ENCODE peak calls at places on chromosomes 16 and 17, in ten cellular contexts. X is A549, H is body of pancreas, Q is small intestine, E is stomach, B is AG10803, P is mesenchymal stem cell, C is OCI-LY7, N is HL-60, L is kidney epithelial cell. I is an unnamed sample.

GRCh38 chr16:77679901-77680300 is 42.4 kb upstream of the NUDT7 start:
- DNase-seq in L (no peak), Q (no peak), B (peak; percentile 10), C (peak; percentile 67), E (no peak), H (no peak), N (peak; percentile 89), X (peak; percentile 14), P (no peak), I (no peak)

GRCh38 chr16:31093132-31093703 is 1.4 kb downstream of the VKORC1 start:
- DNase-seq in B (peak; percentile 31), H (no peak), E (no peak), Q (peak; percentile 64), X (peak; percentile 31), N (peak; percentile 26), P (no peak), L (no peak), C (peak; percentile 59), I (no peak)

GRCh38 chr17:2602597-2603017 is 9.2 kb downstream of the PAFAH1B1 start:
- DNase-seq in B (no peak), C (no peak), N (no peak), E (no peak), L (no peak), H (no peak), X (peak; percentile 39), P (peak; percentile 49), Q (no peak), I (no peak)

GRCh38 chr16:11439790-11440656 is 94.8 kb downstream of the RMI2 start:
- DNase-seq in N (no peak), Q (peak; percentile 24), C (no peak), X (peak; percentile 18), B (no peak), P (no peak), E (no peak), H (no peak), L (no peak), I (no peak)

GRCh38 chr16:88289549-88290344 is 93.0 kb upstream of the ZNF469 start:
- DNase-seq in N (no peak), P (peak; percentile 26), H (no peak), X (no peak), L (no peak), C (no peak), Q (no peak), E (no peak), B (peak; percentile 74), I (no peak)

GRCh38 chr16:23836078-23836403 is 258 bp downstream of the PRKCB start:
- DNase-seq in H (no peak), C (no peak), E (no peak), P (no peak), Q (no peak), X (no peak), B (no peak), N (no peak), L (no peak), I (no peak)

GRCh38 chr16:50964491-50964890 is 186.6 kb downstream of the SALL1 start:
- DNase-seq in Q (no peak), P (no peak), L (no peak), B (no peak), X (no peak), N (no peak), C (no peak), H (no peak), E (no peak), I (no peak)

GRCh38 chr16:84427553-84427952 is 59.2 kb downstream of the ATP2C2 start:
- DNase-seq in N (no peak), E (no peak), P (peak; percentile 9), X (no peak), H (no peak), B (no peak), L (no peak), Q (no peak), C (no peak), I (no peak)

DNA sequence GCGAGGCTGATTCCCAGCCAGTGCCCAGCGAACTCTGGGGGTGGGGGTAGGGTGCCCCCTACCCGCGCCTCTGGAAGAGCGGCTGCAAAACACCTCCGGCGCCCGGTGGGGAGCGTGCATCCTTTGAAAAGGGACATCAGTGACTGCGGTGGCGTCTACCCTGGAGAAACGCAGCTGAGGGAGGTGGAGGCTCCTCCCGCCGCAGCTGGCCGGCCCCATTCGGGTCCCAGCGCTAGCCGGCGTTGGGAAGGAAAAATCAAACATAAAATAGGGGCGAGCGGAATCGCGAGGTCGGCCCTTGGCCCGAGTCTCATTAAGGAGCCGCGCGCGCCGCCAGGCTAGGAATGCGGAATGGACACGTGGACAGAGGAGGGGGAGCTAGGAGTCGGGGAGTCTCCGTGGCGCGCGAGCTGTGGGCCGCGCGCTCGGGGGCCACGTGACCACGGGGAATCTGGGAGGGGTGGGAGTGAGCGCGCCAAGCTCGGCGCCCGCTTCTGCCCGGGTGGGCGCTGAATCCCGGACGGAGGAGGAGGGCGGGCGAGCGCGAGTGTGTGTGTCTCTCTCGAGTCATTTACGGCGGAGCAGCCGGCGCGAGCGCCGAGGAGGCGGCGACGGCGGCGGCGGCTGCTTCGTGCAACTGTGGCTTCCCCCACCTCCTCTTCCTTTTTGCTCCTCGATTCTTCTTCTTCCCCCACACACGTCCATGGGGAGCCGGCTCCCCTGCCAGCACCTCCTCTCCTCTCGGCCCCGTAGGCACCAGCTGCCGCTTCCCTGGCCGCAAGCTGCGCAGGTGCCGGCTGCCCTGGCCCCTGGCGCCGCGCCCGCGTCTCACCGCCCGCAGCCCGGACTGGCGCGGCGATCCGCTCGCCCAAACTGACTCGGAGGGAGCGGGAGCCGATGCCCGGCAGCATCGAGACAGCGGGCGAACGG is at the start of gene TMEM132E:
- DNase-seq in B (peak; percentile 4), L (no peak), C (no peak), X (peak; percentile 13), Q (no peak), N (peak; percentile 5), E (peak; percentile 37), H (peak; percentile 38), P (peak; percentile 17), I (no peak)
- H3K4me3 ChIP-seq in B (peak within 1 kb of the TSS; percentile 40), L (peak within 1 kb of the TSS; percentile 24), C (no peak within 1 kb of the TSS), X (peak within 1 kb of the TSS; percentile 48), Q (peak within 1 kb of the TSS; percentile 36), N (peak within 1 kb of the TSS; percentile 30), E (peak within 1 kb of the TSS; percentile 69), H (peak within 1 kb of the TSS; percentile 24), P (peak within 1 kb of the TSS; percentile 29), I (peak within 1 kb of the TSS; percentile 44)

DNA sequence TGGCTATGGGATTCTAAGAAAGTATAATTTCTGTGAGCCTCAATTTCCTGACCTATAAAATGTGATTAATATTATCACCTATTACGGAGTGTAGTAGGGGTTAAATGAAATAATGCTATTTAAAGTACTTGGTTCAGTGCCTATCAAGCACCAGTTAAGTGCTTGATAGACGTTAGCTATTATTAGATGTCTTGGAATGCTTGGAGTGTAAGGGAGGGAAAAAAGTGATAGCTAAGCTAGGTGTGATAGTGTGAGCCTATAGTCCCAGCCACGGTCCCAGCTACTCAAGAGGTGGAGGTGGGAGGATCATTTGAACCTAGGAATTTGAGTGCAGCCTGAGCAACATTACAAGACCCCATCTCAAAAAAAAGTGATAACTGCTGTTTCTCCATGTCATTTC is 7.5 kb downstream of the ORC6 start:
- DNase-seq in C (no peak), L (no peak), B (no peak), X (no peak), H (no peak), N (no peak), P (no peak), Q (no peak), E (no peak), I (no peak)
- H3K4me3 ChIP-seq in C (no peak overlapping the region), L (no peak overlapping the region), B (no peak overlapping the region), X (no peak overlapping the region), H (no peak overlapping the region), N (no peak overlapping the region), P (no peak overlapping the region), Q (no peak overlapping the region), E (no peak overlapping the region), I (no peak overlapping the region)

DNA sequence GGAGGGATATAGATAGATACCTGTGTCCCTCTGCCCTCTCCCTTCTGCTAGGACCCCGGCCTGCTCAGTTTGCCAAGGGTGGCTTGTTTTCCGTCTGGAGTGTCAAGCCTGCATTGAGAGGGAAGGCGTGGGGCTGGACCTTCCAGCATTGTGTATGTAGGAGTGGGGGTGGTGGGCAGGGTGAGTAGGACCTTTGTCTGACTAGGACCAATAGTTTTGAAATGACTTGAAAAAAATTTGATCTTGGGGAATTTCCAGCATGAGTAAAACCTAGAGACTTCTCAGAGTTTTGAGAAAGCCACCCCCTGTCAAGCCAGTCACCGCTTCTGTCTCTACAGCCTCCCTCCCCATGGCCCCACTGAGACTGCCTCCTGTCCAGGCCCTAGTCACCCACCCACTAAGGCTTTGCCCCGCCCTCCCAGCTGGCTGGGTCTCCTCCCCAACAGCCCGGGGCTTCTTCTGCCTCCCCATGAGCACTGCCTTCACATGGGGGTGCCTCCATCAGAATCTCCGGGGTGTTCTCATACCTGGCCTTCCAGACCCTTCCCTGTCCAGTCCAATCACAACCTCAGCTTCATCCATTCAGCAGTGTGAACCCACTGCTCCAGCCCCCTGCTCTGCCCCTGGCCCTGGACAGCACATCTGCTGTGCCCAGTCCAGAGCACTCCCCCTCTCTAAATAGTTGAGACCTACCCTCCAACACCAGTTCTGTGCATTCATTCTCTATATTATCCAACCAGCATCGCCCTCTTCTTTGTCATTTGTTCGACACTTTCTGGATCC is 207.0 kb downstream of the MSI2 start:
- DNase-seq in L (peak; percentile 74), C (no peak), X (peak; percentile 61), B (peak; percentile 72), Q (no peak), P (peak; percentile 84), E (no peak), N (no peak), H (no peak), I (no peak)
- H3K4me3 ChIP-seq in L (no peak overlapping the region), C (no peak overlapping the region), X (no peak overlapping the region), B (no peak overlapping the region), Q (no peak overlapping the region), P (no peak overlapping the region), E (no peak overlapping the region), N (no peak overlapping the region), H (no peak overlapping the region), I (no peak overlapping the region)

GRCh38 chr17:62819511-62820221 is 11.6 kb upstream of the MARCHF10 start:
- DNase-seq in C (no peak), B (peak; percentile 97), Q (no peak), E (peak; percentile 63), X (peak; percentile 96), P (peak; percentile 99), N (no peak), L (peak; percentile 97), H (peak; percentile 54), I (no peak)
- H3K4me3 ChIP-seq in C (no peak overlapping the region), B (peak overlapping the region; percentile 47), Q (no peak overlapping the region), E (no peak overlapping the region), X (no peak overlapping the region), P (no peak overlapping the region), N (no peak overlapping the region), L (no peak overlapping the region), H (no peak overlapping the region), I (no peak overlapping the region)

DNA sequence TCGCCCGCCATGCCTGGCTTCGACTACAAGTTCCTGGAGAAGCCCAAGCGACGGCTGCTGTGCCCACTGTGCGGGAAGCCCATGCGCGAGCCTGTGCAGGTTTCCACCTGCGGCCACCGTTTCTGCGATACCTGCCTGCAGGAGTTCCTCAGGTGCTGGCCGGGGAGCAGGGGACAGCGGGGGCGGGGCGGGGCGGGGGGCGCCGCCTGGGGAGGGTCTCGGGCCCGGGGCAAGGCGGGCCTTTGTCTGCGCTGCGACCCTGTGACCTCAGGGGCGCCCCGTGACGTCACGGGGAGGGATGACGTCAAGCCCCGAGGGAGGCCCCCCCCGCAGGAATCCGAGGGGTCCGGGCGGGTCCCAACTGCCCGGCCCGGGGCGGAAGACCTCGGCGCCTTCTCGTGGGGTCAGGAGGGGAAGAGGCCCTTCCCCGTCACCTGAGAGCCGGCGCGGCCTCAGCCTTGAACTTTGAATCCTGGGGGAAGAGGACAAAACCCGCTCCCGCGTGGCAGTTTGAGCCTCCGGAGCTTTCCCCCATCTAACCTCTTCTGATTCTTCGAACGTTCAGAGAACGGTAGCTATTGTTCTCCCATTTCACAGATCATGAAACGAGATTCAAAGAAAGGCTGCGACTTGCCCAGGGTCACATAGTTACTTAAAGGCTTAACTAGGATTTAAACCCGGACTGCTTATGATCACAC is 442 bp downstream of the TRAF4 start:
- DNase-seq in E (peak; percentile 61), X (peak; percentile 81), L (no peak), P (peak; percentile 63), C (peak; percentile 68), Q (peak; percentile 79), B (peak; percentile 36), N (no peak), H (peak; percentile 66), I (no peak)
- H3K4me3 ChIP-seq in E (peak overlapping the region; percentile 82), X (peak overlapping the region; percentile 93), L (peak overlapping the region; percentile 59), P (peak overlapping the region; percentile 91), C (peak overlapping the region; percentile 98), Q (peak overlapping the region; percentile 80), B (peak overlapping the region; percentile 88), N (peak overlapping the region; percentile 46), H (peak overlapping the region; percentile 67), I (peak overlapping the region; percentile 89)

I was measured in LNCaP clone FGC.